ENCODE peak calls at places on chromosomes 13 and 19, in seven cellular contexts. Q is fibroblast of lung; S is CD8-positive, alpha-beta T cell; V is activated B cell treated with CpG ODN at 0.5 μM for 24 hours; N is cardiac fibroblast; U is breast epithelium; L is mesothelial cell of epicardium. Y is an unnamed sample.

GRCh38 chr19:13794388-13794751 is 873 bp upstream of the ZSWIM4 start:
- DNase-seq in Q (peak), S (no peak), V (no peak), N (peak), U (peak), L (no peak), Y (no peak)

GRCh38 chr13:74562381-74562780 is 428.2 kb upstream of the KLF12 start:
- DNase-seq in Q (no peak), S (no peak), V (no peak), N (no peak), U (no peak), L (no peak), Y (no peak)

GRCh38 chr13:44869167-44869566 is 120.1 kb downstream of the NUFIP1 start:
- DNase-seq in Q (no peak), S (no peak), V (no peak), N (no peak), U (no peak), L (no peak), Y (no peak)

GRCh38 chr19:2207991-2208860 is 27.9 kb downstream of the PLEKHJ1 start:
- DNase-seq in Q (peak), S (no peak), V (no peak), N (peak), U (no peak), L (no peak), Y (no peak)

GRCh38 chr19:52637718-52638585 is at the start of gene ZNF83:
- DNase-seq in Q (peak), S (peak), V (peak), N (peak), U (peak), L (peak), Y (peak)

GRCh38 chr19:6801397-6802086 is 29.0 kb downstream of the VAV1 start:
- DNase-seq in Q (no peak), S (peak), V (peak), N (peak), U (no peak), L (no peak), Y (no peak)

GRCh38 chr13:90089051-90089450 is 1258.4 kb upstream of the MIR17HG start:
- DNase-seq in Q (no peak), S (no peak), V (no peak), N (no peak), U (no peak), L (no peak), Y (no peak)

GRCh38 chr13:39616087-39616694 is 13.2 kb upstream of the LHFPL6 start:
- DNase-seq in Q (peak), S (no peak), V (no peak), N (peak), U (no peak), L (no peak), Y (peak)

DNA sequence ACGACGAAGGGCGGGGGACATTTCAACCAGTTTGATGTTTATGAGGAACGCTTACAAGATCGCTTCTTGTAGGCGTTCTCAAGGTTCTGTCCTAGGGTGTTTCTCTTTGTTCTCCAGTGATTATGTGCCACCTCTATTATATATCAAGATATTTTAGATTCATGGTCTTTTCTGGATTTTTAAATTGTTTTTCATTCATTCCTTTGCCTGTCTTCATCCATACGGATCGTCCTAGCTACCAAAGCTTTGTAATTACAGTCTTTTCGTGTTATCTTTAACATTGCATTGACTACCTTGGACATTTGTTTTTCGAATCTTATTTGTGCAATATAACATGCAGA is 342 bp upstream of the EID2 start:
- DNase-seq in Q (no peak), S (no peak), V (no peak), N (no peak), U (no peak), L (no peak), Y (no peak)
- TF ChIP-seq CTCF in Q (no peak), S (peak), V (peak), N (no peak), U (no peak), L (peak), Y (peak)

DNA sequence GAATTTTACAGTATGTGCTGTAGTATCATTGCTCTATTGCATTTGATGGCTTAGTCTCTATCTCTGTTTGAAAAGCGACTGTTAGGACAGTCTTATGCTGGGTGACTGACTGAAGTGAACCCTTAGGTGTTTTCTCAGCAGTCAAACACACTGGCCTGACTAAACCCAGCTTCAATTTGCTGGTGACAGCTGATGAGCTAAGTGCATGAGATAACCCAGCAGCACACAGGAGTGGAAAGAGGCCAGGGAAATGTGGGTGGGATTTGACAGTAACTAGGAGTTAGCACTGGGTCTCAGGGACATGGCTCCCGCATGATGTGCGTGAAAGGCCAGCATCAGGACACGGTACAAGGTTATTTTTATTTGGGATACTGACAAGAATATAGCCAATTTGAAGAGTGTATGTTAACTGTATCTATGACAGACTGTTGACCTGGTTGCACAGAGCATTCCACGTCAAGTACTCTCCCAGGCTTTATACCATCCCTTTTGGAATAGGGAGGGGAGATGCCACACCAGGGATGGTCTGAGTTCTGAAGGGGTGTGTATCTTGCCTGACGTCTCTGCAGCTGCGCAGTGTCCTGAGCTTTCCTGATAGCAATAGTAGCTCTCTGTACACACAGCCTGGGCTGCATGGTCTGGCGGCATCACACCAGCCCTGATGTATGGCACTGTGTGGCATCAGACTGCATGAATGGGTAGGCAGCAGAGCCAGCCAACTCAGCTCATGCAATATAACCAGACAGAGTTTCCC is 144.8 kb downstream of the FLT1 start:
- DNase-seq in Q (no peak), S (no peak), V (no peak), N (no peak), U (no peak), L (no peak), Y (no peak)
- TF ChIP-seq CTCF in Q (no peak), S (no peak), V (no peak), N (no peak), U (no peak), L (no peak), Y (no peak)

GRCh38 chr19:53812335-53812734 is 11.8 kb downstream of the NLRP12 start:
- DNase-seq in Q (no peak), S (no peak), V (no peak), N (no peak), U (no peak), L (no peak), Y (no peak)
- TF ChIP-seq CTCF in Q (peak), S (no peak), V (no peak), N (peak), U (no peak), L (no peak), Y (peak)

GRCh38 chr19:21463449-21464105 is 41.8 kb upstream of the ZNF429 start:
- DNase-seq in Q (peak), S (no peak), V (no peak), N (no peak), U (no peak), L (no peak), Y (peak)

GRCh38 chr19:21466627-21467026 is 38.8 kb upstream of the ZNF429 start:
- DNase-seq in Q (no peak), S (no peak), V (no peak), N (no peak), U (no peak), L (no peak), Y (no peak)

GRCh38 chr19:21460686-21461085 is 44.7 kb upstream of the ZNF429 start:
- DNase-seq in Q (no peak), S (no peak), V (no peak), N (no peak), U (no peak), L (no peak), Y (no peak)

DNA sequence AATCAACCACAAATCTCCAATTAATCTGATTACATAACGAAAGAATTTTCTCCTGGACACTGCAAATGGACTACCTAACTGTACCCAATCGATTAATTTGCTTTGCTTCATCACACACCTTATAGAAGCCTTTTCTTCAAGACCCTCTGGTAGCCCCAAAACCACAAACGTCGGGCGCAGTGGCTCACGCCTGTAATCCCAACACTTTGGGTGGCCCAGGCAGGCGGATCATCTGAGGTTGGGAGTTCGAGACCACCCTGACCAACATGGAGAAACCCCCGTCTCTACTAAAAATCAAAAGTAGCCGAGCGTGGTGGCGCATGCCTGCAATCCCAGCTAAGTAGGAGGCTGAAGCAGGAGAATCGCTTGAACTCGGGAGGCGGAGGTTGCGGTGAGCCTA is 42.9 kb upstream of the ZNF429 start:
- DNase-seq in Q (no peak), S (no peak), V (no peak), N (no peak), U (no peak), L (no peak), Y (no peak)
- TF ChIP-seq CTCF in Q (no peak), S (no peak), V (no peak), N (no peak), U (no peak), L (no peak), Y (no peak)

DNA sequence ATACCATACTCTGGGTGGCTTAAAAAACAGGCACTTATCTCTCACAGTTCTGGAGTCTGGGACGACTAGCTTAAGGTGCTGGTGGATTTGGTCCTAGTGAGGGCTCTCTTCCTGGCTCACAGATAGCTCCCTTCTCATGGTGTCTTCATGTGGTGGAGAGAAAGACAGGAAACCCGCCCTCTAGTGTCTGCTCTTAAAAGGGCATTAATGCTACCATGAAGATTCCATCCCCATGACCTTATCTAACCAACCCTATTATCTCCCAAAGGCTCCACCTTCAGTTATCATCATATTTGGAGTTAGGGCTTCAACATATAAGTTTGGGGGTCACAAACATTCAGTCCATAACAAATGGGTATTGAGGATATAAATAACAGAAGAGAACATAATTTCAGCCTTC is 139.4 kb downstream of the HS6ST3 start:
- DNase-seq in Q (peak), S (no peak), V (no peak), N (peak), U (no peak), L (no peak), Y (no peak)
- TF ChIP-seq CTCF in Q (peak), S (no peak), V (no peak), N (peak), U (no peak), L (peak), Y (peak)

DNA sequence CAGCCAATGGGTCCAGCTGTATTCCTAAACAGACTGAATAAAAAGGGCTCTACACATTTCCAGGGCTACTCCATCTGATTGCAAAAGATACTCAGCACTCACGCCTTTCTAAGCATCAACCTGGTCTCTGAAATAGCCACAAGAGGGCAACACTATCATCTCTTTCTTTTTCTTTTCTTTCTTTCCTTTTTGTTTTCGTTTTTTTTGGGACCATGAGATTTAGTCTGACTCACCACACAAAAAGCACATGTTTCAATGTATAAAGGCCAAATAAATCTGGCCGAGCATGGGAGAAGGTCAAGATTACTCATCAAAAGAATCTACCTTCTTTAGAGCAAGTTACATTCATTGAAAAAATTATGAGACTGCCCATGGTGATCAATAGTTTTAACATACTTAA is 805.6 kb upstream of the ARGLU1 start:
- DNase-seq in Q (peak), S (no peak), V (no peak), N (peak), U (no peak), L (no peak), Y (no peak)
- TF ChIP-seq CTCF in Q (peak), S (no peak), V (no peak), N (peak), U (no peak), L (peak), Y (peak)